ENCODE peak calls at places on chromosomes 2 and 18, in nine cellular contexts. R is EL; Q is myocyte; N is Ammon's horn; F is body of pancreas; B is activated CD4-positive, alpha-beta T cell treated with anti-CD3 and anti-CD28 coated beads, Interleukin-2, amount 10 ng/mL, durations not matched to agents 24 days and 14 days; A is fibroblast of lung; T is AG08395; Y is stimulated activated CD4-positive, alpha-beta T cell treated with anti-CD3 and anti-CD28 coated beads, Interleukin-12 subunit alpha, Interleukin-12 subunit beta, amount 100 ng/mL, for 48 hours. W is an unnamed sample.

GRCh38 chr2:136381722-136382633 is 264.0 kb upstream of the CXCR4 start:
- DNase-seq in R (no peak), A (no peak), Q (peak), N (no peak), F (no peak), Y (peak), B (peak), T (no peak), W (peak)

GRCh38 chr2:44572196-44572900 is 210.6 kb downstream of the CAMKMT start:
- DNase-seq in R (peak), T (no peak), Y (no peak), F (no peak), A (peak), N (no peak), Q (peak), B (no peak), W (no peak)

GRCh38 chr2:191314697-191315364 is 69.6 kb downstream of the MYO1B start:
- DNase-seq in Y (no peak), N (no peak), F (no peak), A (no peak), B (no peak), T (no peak), Q (no peak), R (no peak), W (no peak)

GRCh38 chr2:97673915-97674283 is 4.4 kb downstream of the C2orf92 start:
- DNase-seq in R (no peak), Q (no peak), A (no peak), T (no peak), Y (peak), F (no peak), B (no peak), N (no peak), W (no peak)

GRCh38 chr2:40281021-40281940 is 170.6 kb downstream of the SLC8A1 start:
- DNase-seq in B (no peak), Y (no peak), N (no peak), F (no peak), A (peak), Q (peak), R (peak), T (peak), W (peak)

GRCh38 chr2:84969511-84970265 is 1.3 kb upstream of the KCMF1 start:
- DNase-seq in F (no peak), Y (no peak), A (peak), B (peak), N (peak), R (no peak), T (no peak), Q (peak), W (peak)

GRCh38 chr18:10010611-10011015 is 96.8 kb downstream of the VAPA start:
- DNase-seq in Q (peak), F (peak), T (peak), Y (no peak), B (no peak), A (peak), N (peak), R (peak), W (peak)

GRCh38 chr2:240796543-240797499 is 23.2 kb downstream of the KIF1A start:
- DNase-seq in R (no peak), A (no peak), N (no peak), T (no peak), F (peak), Q (no peak), B (no peak), Y (no peak), W (no peak)

GRCh38 chr18:12742453-12742852 is 39.6 kb downstream of the PSMG2 start:
- DNase-seq in Y (no peak), Q (no peak), R (peak), F (no peak), B (no peak), N (no peak), T (peak), A (peak), W (no peak)

GRCh38 chr18:3903341-3903740 is 453.4 kb downstream of the TGIF1 start:
- DNase-seq in F (no peak), R (peak), N (no peak), Q (peak), T (peak), B (no peak), A (peak), Y (no peak), W (no peak)

GRCh38 chr2:153476491-153477095 is 2.0 kb downstream of the RPRM start:
- DNase-seq in Q (no peak), T (no peak), N (no peak), B (no peak), Y (no peak), A (no peak), F (no peak), R (no peak), W (no peak)

GRCh38 chr2:120914839-120915521 is 179.3 kb downstream of the GLI2 start:
- DNase-seq in Q (peak), Y (no peak), B (no peak), N (no peak), T (peak), A (peak), F (peak), R (peak), W (no peak)

GRCh38 chr2:171598713-171599319 is 76.5 kb downstream of the CYBRD1 start:
- DNase-seq in Y (peak), A (peak), B (peak), N (peak), R (peak), T (peak), Q (peak), F (peak), W (peak)